ENCODE peak calls at places on chromosome 15, in six cellular contexts. T, F, N, C, A and Y are unnamed samples.

GRCh38 chr15:37995461-37996347 is 61.3 kb downstream of the TMCO5A start:
- DNase-seq in T (no peak), F (no peak), N (peak; percentile 82), C (peak; percentile 65), A (no peak), Y (peak; percentile 66)

GRCh38 chr15:48993411-48993810 is 29.7 kb upstream of the SHC4 start:
- DNase-seq in T (no peak), F (no peak), N (no peak), C (no peak), A (no peak), Y (no peak)

GRCh38 chr15:57849332-57849731 is 142.8 kb downstream of the POLR2M start:
- DNase-seq in T (no peak), F (no peak), N (no peak), C (peak; percentile 49), A (no peak), Y (no peak)

GRCh38 chr15:74857082-74857655 is 14.2 kb upstream of the ULK3 start:
- DNase-seq in T (peak; percentile 66), F (no peak), N (no peak), C (no peak), A (no peak), Y (no peak)

GRCh38 chr15:39474657-39475056 is 106.2 kb upstream of the THBS1 start:
- DNase-seq in T (no peak), F (no peak), N (no peak), C (no peak), A (no peak), Y (peak; percentile 34)

GRCh38 chr15:80641384-80641783 is 53.7 kb upstream of the ABHD17C start:
- DNase-seq in T (no peak), F (no peak), N (no peak), C (no peak), A (no peak), Y (no peak)

GRCh38 chr15:100116416-100117190 is 225.2 kb downstream of the ADAMTS17 start:
- DNase-seq in T (no peak), F (no peak), N (no peak), C (no peak), A (no peak), Y (no peak)

GRCh38 chr15:45146405-45146804 is 16.6 kb downstream of the DUOX1 start:
- DNase-seq in T (no peak), F (no peak), N (no peak), C (no peak), A (no peak), Y (no peak)

GRCh38 chr15:71116942-71117341 is 1.7 kb downstream of the THSD4 start:
- DNase-seq in T (no peak), F (no peak), N (no peak), C (peak; percentile 61), A (no peak), Y (no peak)

GRCh38 chr15:76945494-76945893 is 13.9 kb downstream of the RCN2 start:
- DNase-seq in T (no peak), F (no peak), N (no peak), C (no peak), A (no peak), Y (no peak)

GRCh38 chr15:85312925-85313324 is 67.5 kb upstream of the AKAP13 start:
- DNase-seq in T (no peak), F (no peak), N (peak; percentile 92), C (no peak), A (no peak), Y (peak; percentile 13)

GRCh38 chr15:90610220-90610619 is 80.5 kb downstream of the CRTC3 start:
- DNase-seq in T (no peak), F (no peak), N (peak; percentile 18), C (peak; percentile 26), A (no peak), Y (peak; percentile 73)

GRCh38 chr15:29656636-29657475 is 165.4 kb downstream of the TJP1 start:
- DNase-seq in T (no peak), F (no peak), N (no peak), C (no peak), A (no peak), Y (no peak)

GRCh38 chr15:71725215-71725955 is 85.0 kb upstream of the NR2E3 start:
- DNase-seq in T (no peak), F (no peak), N (peak; percentile 35), C (peak; percentile 85), A (no peak), Y (peak; percentile 63)

GRCh38 chr15:89693696-89694095 is 3.1 kb downstream of the WDR93 start:
- DNase-seq in T (no peak), F (no peak), N (no peak), C (peak; percentile 45), A (no peak), Y (peak; percentile 15)

GRCh38 chr15:99425666-99426301 is 140.0 kb upstream of the MEF2A start:
- DNase-seq in T (no peak), F (peak; percentile 29), N (no peak), C (peak; percentile 29), A (peak; percentile 7), Y (no peak)

GRCh38 chr15:99414755-99415731 is 150.7 kb upstream of the MEF2A start:
- DNase-seq in T (peak; percentile 24), F (peak; percentile 67), N (no peak), C (no peak), A (no peak), Y (no peak)

GRCh38 chr15:25239471-25240345 is 199.1 kb downstream of the UBE3A start:
- DNase-seq in T (no peak), F (peak; percentile 25), N (no peak), C (no peak), A (no peak), Y (no peak)

GRCh38 chr15:71245588-71245987 is 130.3 kb downstream of the THSD4 start:
- DNase-seq in T (no peak), F (no peak), N (no peak), C (peak; percentile 40), A (no peak), Y (no peak)

GRCh38 chr15:100994597-100995446 is 75.7 kb downstream of the LRRK1 start:
- DNase-seq in T (no peak), F (no peak), N (no peak), C (peak; percentile 43), A (no peak), Y (no peak)

DNA sequence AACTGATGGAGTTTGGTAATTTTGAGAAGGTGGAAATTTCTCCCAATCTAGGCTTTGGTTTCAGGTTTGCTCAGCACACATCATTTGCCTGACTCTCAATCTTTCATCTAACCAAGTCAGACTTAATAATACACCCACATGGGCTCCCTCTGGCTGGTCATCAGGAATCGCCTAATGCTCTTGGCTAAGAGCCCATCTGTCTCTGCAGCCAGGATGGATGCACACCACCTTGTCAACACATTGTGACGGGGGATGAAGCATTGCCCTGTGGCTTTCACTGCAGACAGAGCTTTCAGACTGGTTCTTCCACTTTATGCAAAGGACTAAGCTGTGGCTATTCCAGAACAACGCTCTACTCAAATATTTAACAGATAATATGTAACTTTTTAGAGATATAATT is 3.0 kb upstream of the HDGFL3 start:
- DNase-seq in T (no peak), F (no peak), N (peak; percentile 43), C (peak; percentile 77), A (peak; percentile 76), Y (no peak)
- TF ChIP-seq CTCF in T (no peak), F (no peak), N (no peak), C (no peak), A (peak; percentile 12), Y (no peak)

DNA sequence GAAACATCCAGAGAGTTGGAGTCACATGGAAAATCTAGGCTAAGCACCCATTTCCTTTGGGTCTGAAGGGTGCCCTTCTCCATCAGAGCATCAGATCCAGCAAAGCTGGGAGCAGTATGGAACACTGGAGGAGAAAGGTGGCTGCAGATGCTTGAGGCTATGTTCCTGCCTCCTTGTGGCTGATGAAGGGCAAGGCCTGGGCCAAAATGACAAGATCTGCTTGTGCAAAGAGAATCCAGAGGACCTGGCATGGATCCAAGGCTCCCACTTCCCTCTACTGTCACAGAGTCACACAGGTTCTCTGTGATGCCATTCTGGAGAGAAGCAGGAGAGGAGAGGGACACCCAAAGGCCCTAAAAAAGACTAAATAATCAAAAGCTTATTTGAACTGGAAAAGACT is 9.2 kb upstream of the ATP8B4 start:
- DNase-seq in T (no peak), F (peak; percentile 40), N (no peak), C (no peak), A (no peak), Y (peak; percentile 11)
- TF ChIP-seq CTCF in T (no peak), F (no peak), N (peak; percentile 8), C (no peak), A (peak; percentile 7), Y (peak; percentile 36)

GRCh38 chr15:62440310-62440709 is 275.2 kb upstream of the C2CD4B start:
- DNase-seq in T (no peak), F (no peak), N (no peak), C (no peak), A (no peak), Y (no peak)
- TF ChIP-seq CTCF in T (no peak), F (no peak), N (no peak), C (no peak), A (no peak), Y (no peak)

GRCh38 chr15:68051109-68051508 is 3.0 kb upstream of the PIAS1 start:
- DNase-seq in T (no peak), F (no peak), N (no peak), C (no peak), A (no peak), Y (no peak)
- TF ChIP-seq CTCF in T (no peak), F (no peak), N (no peak), C (peak; percentile 37), A (peak; percentile 20), Y (peak; percentile 41)

GRCh38 chr15:66707310-66708160 is 5.5 kb downstream of the SMAD6 start:
- DNase-seq in T (no peak), F (no peak), N (peak; percentile 55), C (no peak), A (peak; percentile 86), Y (peak; percentile 25)
- TF ChIP-seq CTCF in T (no peak), F (no peak), N (peak; percentile 46), C (peak; percentile 30), A (peak; percentile 58), Y (peak; percentile 45)

GRCh38 chr15:26983822-26984221 is 12.8 kb downstream of the GABRG3 start:
- DNase-seq in T (no peak), F (no peak), N (no peak), C (no peak), A (peak; percentile 27), Y (no peak)
- TF ChIP-seq CTCF in T (no peak), F (no peak), N (no peak), C (no peak), A (peak; percentile 47), Y (peak; percentile 31)

GRCh38 chr15:69602095-69602494 is 149.5 kb downstream of the RPLP1 start:
- DNase-seq in T (no peak), F (no peak), N (no peak), C (no peak), A (no peak), Y (no peak)

GRCh38 chr15:69597061-69597592 is 144.5 kb downstream of the RPLP1 start:
- DNase-seq in T (no peak), F (no peak), N (no peak), C (no peak), A (no peak), Y (no peak)

GRCh38 chr15:69602921-69603320 is 150.3 kb downstream of the RPLP1 start:
- DNase-seq in T (no peak), F (no peak), N (no peak), C (no peak), A (no peak), Y (no peak)

GRCh38 chr15:69600556-69601085 is 148.0 kb downstream of the RPLP1 start:
- DNase-seq in T (no peak), F (no peak), N (no peak), C (no peak), A (no peak), Y (no peak)

GRCh38 chr15:69599271-69599670 is 146.7 kb downstream of the RPLP1 start:
- DNase-seq in T (no peak), F (no peak), N (no peak), C (no peak), A (no peak), Y (no peak)
- TF ChIP-seq CTCF in T (no peak), F (no peak), N (no peak), C (no peak), A (no peak), Y (no peak)